ENCODE peak calls at places on chromosomes 13 and 19, in seven cellular contexts. Y is psoas muscle; R is endothelial cell of umbilical vein; W is activated naive CD4-positive, alpha-beta T cell treated with anti-CD3 and anti-CD28 coated beads for 36 hours; T is iris pigment epithelial cell; D is MM.1S; A is fibroblast of pulmonary artery. N is an unnamed sample.

GRCh38 chr13:87089391-87089790 is 581.8 kb upstream of the SLITRK5 start:
- DNase-seq in W (no peak), A (peak; percentile 74), T (peak; percentile 92), D (no peak), R (no peak), Y (no peak), N (no peak)

GRCh38 chr19:43572172-43572588 is 3.1 kb downstream of the XRCC1 start:
- DNase-seq in T (no peak), A (no peak), Y (no peak), R (no peak), W (no peak), D (no peak), N (no peak)

GRCh38 chr19:7006305-7006704 is 14.9 kb downstream of the MBD3L2B start:
- DNase-seq in Y (no peak), W (no peak), D (peak; percentile 27), A (no peak), R (no peak), T (no peak), N (no peak)

GRCh38 chr19:42199440-42200115 is 17.9 kb downstream of the DEDD2 start:
- DNase-seq in W (peak; percentile 88), A (no peak), R (no peak), T (no peak), D (peak; percentile 61), Y (peak; percentile 43), N (no peak)

GRCh38 chr19:6639439-6639838 is 30.5 kb downstream of the TNFSF14 start:
- DNase-seq in Y (no peak), A (no peak), R (peak; percentile 35), D (no peak), W (peak; percentile 50), T (peak; percentile 32), N (peak; percentile 5)

GRCh38 chr13:58852076-58852475 is 1220.5 kb downstream of the PCDH17 start:
- DNase-seq in Y (no peak), W (no peak), T (peak; percentile 11), A (peak; percentile 0), R (peak; percentile 1), D (no peak), N (no peak)

GRCh38 chr13:52070929-52071523 is 46.5 kb downstream of the UTP14C start:
- DNase-seq in Y (no peak), D (no peak), W (peak; percentile 73), A (peak; percentile 58), R (peak; percentile 19), T (peak; percentile 31), N (peak; percentile 47)

GRCh38 chr19:3618144-3618810 is 8.3 kb downstream of the CACTIN start:
- DNase-seq in T (peak; percentile 28), R (peak; percentile 38), D (peak; percentile 97), Y (peak; percentile 80), A (peak; percentile 56), W (peak; percentile 55), N (peak; percentile 58)

GRCh38 chr19:50720181-50720920 is 749 bp upstream of the SHANK1 start:
- DNase-seq in R (no peak), D (no peak), Y (no peak), A (no peak), T (no peak), W (no peak), N (no peak)